ENCODE peak calls at places on chromosomes 13 and 19, in five cellular contexts. One of them, this sample, is unnamed.

GRCh38 chr13:90683711-90684131 is 663.8 kb upstream of the MIR17HG start:
- DNase-seq in upper lobe of left lung: no peak
- DNase-seq in left ventricle myocardium inferior: no peak
- DNase-seq in left lung: no peak
- DNase-seq in AG10803: no peak
- DNase-seq in this sample: no peak

GRCh38 chr13:81757348-81757950 is 1416.5 kb upstream of the SPRY2 start:
- DNase-seq in left lung: no peak
- DNase-seq in AG10803: no peak
- DNase-seq in upper lobe of left lung: no peak
- DNase-seq in left ventricle myocardium inferior: no peak
- DNase-seq in this sample: no peak

GRCh38 chr19:4359627-4360000 is 16.3 kb downstream of the MPND start:
- DNase-seq in AG10803: no peak
- DNase-seq in left lung: no peak
- DNase-seq in left ventricle myocardium inferior: no peak
- DNase-seq in upper lobe of left lung: no peak
- DNase-seq in this sample: no peak

GRCh38 chr19:38686530-38686888 is 39.1 kb downstream of the ACTN4 start:
- DNase-seq in upper lobe of left lung: no peak
- DNase-seq in left ventricle myocardium inferior: no peak
- DNase-seq in AG10803: no peak
- DNase-seq in left lung: no peak
- DNase-seq in this sample: no peak

GRCh38 chr13:65965496-65965895 is 1264.6 kb downstream of the PCDH9 start:
- DNase-seq in left ventricle myocardium inferior: no peak
- DNase-seq in AG10803: peak
- DNase-seq in upper lobe of left lung: no peak
- DNase-seq in left lung: no peak
- DNase-seq in this sample: peak

GRCh38 chr13:73228546-73228945 is 169.7 kb downstream of the KLF5 start:
- DNase-seq in left ventricle myocardium inferior: no peak
- DNase-seq in left lung: no peak
- DNase-seq in AG10803: no peak
- DNase-seq in upper lobe of left lung: no peak
- DNase-seq in this sample: no peak

GRCh38 chr19:5030136-5030820 is 61.4 kb downstream of the KDM4B start:
- DNase-seq in left ventricle myocardium inferior: no peak
- DNase-seq in left lung: no peak
- DNase-seq in upper lobe of left lung: no peak
- DNase-seq in AG10803: no peak
- DNase-seq in this sample: no peak

GRCh38 chr13:111228262-111229144 is 91.9 kb upstream of the TEX29 start:
- DNase-seq in left lung: no peak
- DNase-seq in left ventricle myocardium inferior: no peak
- DNase-seq in AG10803: no peak
- DNase-seq in upper lobe of left lung: no peak
- DNase-seq in this sample: no peak

GRCh38 chr19:38599722-38600121 is 18.0 kb downstream of the MAP4K1 start:
- DNase-seq in upper lobe of left lung: no peak
- DNase-seq in AG10803: no peak
- DNase-seq in left ventricle myocardium inferior: no peak
- DNase-seq in left lung: no peak
- DNase-seq in this sample: no peak

GRCh38 chr13:99275093-99275469 is 16.9 kb upstream of the GPR18 start:
- DNase-seq in left lung: no peak
- DNase-seq in upper lobe of left lung: no peak
- DNase-seq in left ventricle myocardium inferior: no peak
- DNase-seq in AG10803: peak
- DNase-seq in this sample: peak

GRCh38 chr19:5959260-5960004 is 18.5 kb downstream of the RANBP3 start:
- DNase-seq in left lung: no peak
- DNase-seq in AG10803: no peak
- DNase-seq in upper lobe of left lung: no peak
- DNase-seq in left ventricle myocardium inferior: no peak
- DNase-seq in this sample: no peak

GRCh38 chr13:97223711-97224461 is 1.8 kb downstream of the MBNL2 start:
- DNase-seq in upper lobe of left lung: peak
- DNase-seq in left lung: peak
- DNase-seq in left ventricle myocardium inferior: peak
- DNase-seq in AG10803: peak
- DNase-seq in this sample: peak

GRCh38 chr19:55493052-55493649 is 4.9 kb downstream of the SSC5D start:
- DNase-seq in left ventricle myocardium inferior: no peak
- DNase-seq in upper lobe of left lung: no peak
- DNase-seq in AG10803: peak
- DNase-seq in left lung: no peak
- DNase-seq in this sample: no peak

GRCh38 chr19:50957587-50957986 is 4.7 kb upstream of the KLK5 start:
- DNase-seq in left lung: no peak
- DNase-seq in AG10803: no peak
- DNase-seq in upper lobe of left lung: no peak
- DNase-seq in left ventricle myocardium inferior: no peak
- DNase-seq in this sample: no peak

GRCh38 chr19:37468961-37469777 is at the start of gene ZNF570:
- DNase-seq in AG10803: peak
- DNase-seq in upper lobe of left lung: peak
- DNase-seq in left lung: peak
- DNase-seq in left ventricle myocardium inferior: peak
- DNase-seq in this sample: peak

GRCh38 chr19:16032509-16033135 is 43.7 kb upstream of the TPM4 start:
- DNase-seq in left ventricle myocardium inferior: no peak
- DNase-seq in left lung: no peak
- DNase-seq in upper lobe of left lung: no peak
- DNase-seq in AG10803: no peak
- DNase-seq in this sample: no peak

GRCh38 chr19:5692785-5693194 is 2.7 kb downstream of the RPL36 start:
- DNase-seq in AG10803: no peak
- DNase-seq in left ventricle myocardium inferior: no peak
- DNase-seq in left lung: no peak
- DNase-seq in upper lobe of left lung: no peak
- DNase-seq in this sample: no peak

GRCh38 chr13:83121904-83122303 is 760.4 kb downstream of the SLITRK1 start:
- DNase-seq in upper lobe of left lung: no peak
- DNase-seq in left ventricle myocardium inferior: no peak
- DNase-seq in AG10803: no peak
- DNase-seq in left lung: no peak
- DNase-seq in this sample: no peak

GRCh38 chr13:95660981-95661581 is 15.9 kb upstream of the DNAJC3 start:
- DNase-seq in upper lobe of left lung: no peak
- DNase-seq in AG10803: peak
- DNase-seq in left ventricle myocardium inferior: no peak
- DNase-seq in left lung: no peak
- DNase-seq in this sample: no peak

GRCh38 chr13:97342936-97343335 is 91.0 kb upstream of the RAP2A start:
- DNase-seq in upper lobe of left lung: no peak
- DNase-seq in left ventricle myocardium inferior: no peak
- DNase-seq in AG10803: no peak
- DNase-seq in left lung: no peak
- DNase-seq in this sample: no peak

GRCh38 chr19:14439014-14439413 is 5.9 kb downstream of the PKN1 start:
- DNase-seq in AG10803: no peak
- DNase-seq in left lung: no peak
- DNase-seq in upper lobe of left lung: peak
- DNase-seq in left ventricle myocardium inferior: no peak
- DNase-seq in this sample: no peak

GRCh38 chr19:19550454-19550842 is 12.4 kb downstream of the CILP2 start:
- DNase-seq in upper lobe of left lung: no peak
- DNase-seq in left ventricle myocardium inferior: no peak
- DNase-seq in AG10803: peak
- DNase-seq in left lung: peak
- DNase-seq in this sample: peak

GRCh38 chr19:12726988-12727316 is 3.2 kb upstream of the TNPO2 start:
- DNase-seq in left ventricle myocardium inferior: no peak
- DNase-seq in AG10803: no peak
- DNase-seq in left lung: no peak
- DNase-seq in upper lobe of left lung: no peak
- DNase-seq in this sample: no peak

GRCh38 chr13:110215606-110216005 is 91.4 kb downstream of the COL4A1 start:
- DNase-seq in upper lobe of left lung: no peak
- DNase-seq in left lung: no peak
- DNase-seq in left ventricle myocardium inferior: no peak
- DNase-seq in AG10803: no peak
- DNase-seq in this sample: no peak

GRCh38 chr19:31349160-31349881 is at the start of gene TSHZ3:
- DNase-seq in left ventricle myocardium inferior: peak
- DNase-seq in AG10803: peak
- DNase-seq in upper lobe of left lung: peak
- DNase-seq in left lung: peak
- DNase-seq in this sample: peak

GRCh38 chr13:89951341-89951740 is 1396.1 kb upstream of the MIR17HG start:
- DNase-seq in AG10803: no peak
- DNase-seq in left lung: no peak
- DNase-seq in upper lobe of left lung: no peak
- DNase-seq in left ventricle myocardium inferior: no peak
- DNase-seq in this sample: no peak

GRCh38 chr13:83215627-83216026 is 666.6 kb downstream of the SLITRK1 start:
- DNase-seq in left lung: no peak
- DNase-seq in left ventricle myocardium inferior: no peak
- DNase-seq in upper lobe of left lung: no peak
- DNase-seq in AG10803: peak
- DNase-seq in this sample: peak

GRCh38 chr19:47901370-47901769 is 15.3 kb upstream of the SULT2A1 start:
- DNase-seq in left ventricle myocardium inferior: no peak
- DNase-seq in upper lobe of left lung: no peak
- DNase-seq in left lung: no peak
- DNase-seq in AG10803: no peak
- DNase-seq in this sample: no peak

GRCh38 chr13:65600702-65601101 is 1629.4 kb downstream of the PCDH9 start:
- DNase-seq in left ventricle myocardium inferior: no peak
- DNase-seq in upper lobe of left lung: no peak
- DNase-seq in AG10803: peak
- DNase-seq in left lung: no peak
- DNase-seq in this sample: no peak

GRCh38 chr19:52492991-52493470 is 34.4 kb upstream of the ZNF808 start:
- DNase-seq in left lung: no peak
- DNase-seq in upper lobe of left lung: no peak
- DNase-seq in AG10803: no peak
- DNase-seq in left ventricle myocardium inferior: peak
- DNase-seq in this sample: no peak

GRCh38 chr19:33868076-33868735 is 71.5 kb downstream of the KCTD15 start:
- DNase-seq in upper lobe of left lung: no peak
- DNase-seq in left lung: no peak
- DNase-seq in AG10803: no peak
- DNase-seq in left ventricle myocardium inferior: no peak
- DNase-seq in this sample: no peak
- H3K4me3 ChIP-seq in upper lobe of left lung: peak
- H3K4me3 ChIP-seq in left lung: no peak
- H3K4me3 ChIP-seq in AG10803: peak
- H3K4me3 ChIP-seq in left ventricle myocardium inferior: peak
- H3K4me3 ChIP-seq in this sample: no peak

GRCh38 chr19:1843646-1844394 is 4.5 kb downstream of the REXO1 start:
- DNase-seq in AG10803: no peak
- DNase-seq in upper lobe of left lung: no peak
- DNase-seq in left lung: no peak
- DNase-seq in left ventricle myocardium inferior: no peak
- DNase-seq in this sample: no peak
- TF ChIP-seq CTCF in AG10803: no peak
- TF ChIP-seq CTCF in upper lobe of left lung: no peak
- TF ChIP-seq CTCF in left lung: no peak
- TF ChIP-seq CTCF in left ventricle myocardium inferior: peak
- TF ChIP-seq CTCF in this sample: no peak

GRCh38 chr13:30797847-30798246 is 62.5 kb downstream of the ALOX5AP start:
- DNase-seq in AG10803: no peak
- DNase-seq in left ventricle myocardium inferior: no peak
- DNase-seq in left lung: no peak
- DNase-seq in upper lobe of left lung: no peak
- DNase-seq in this sample: no peak

GRCh38 chr13:30796833-30797601 is 61.7 kb downstream of the ALOX5AP start:
- DNase-seq in left lung: no peak
- DNase-seq in left ventricle myocardium inferior: no peak
- DNase-seq in upper lobe of left lung: no peak
- DNase-seq in AG10803: no peak
- DNase-seq in this sample: no peak

GRCh38 chr13:30800107-30800506 is 64.8 kb downstream of the ALOX5AP start:
- DNase-seq in left ventricle myocardium inferior: no peak
- DNase-seq in upper lobe of left lung: no peak
- DNase-seq in left lung: no peak
- DNase-seq in AG10803: no peak
- DNase-seq in this sample: no peak

GRCh38 chr13:30798776-30799625 is 63.7 kb downstream of the ALOX5AP start:
- DNase-seq in left lung: no peak
- DNase-seq in AG10803: no peak
- DNase-seq in left ventricle myocardium inferior: no peak
- DNase-seq in upper lobe of left lung: no peak
- DNase-seq in this sample: no peak

DNA sequence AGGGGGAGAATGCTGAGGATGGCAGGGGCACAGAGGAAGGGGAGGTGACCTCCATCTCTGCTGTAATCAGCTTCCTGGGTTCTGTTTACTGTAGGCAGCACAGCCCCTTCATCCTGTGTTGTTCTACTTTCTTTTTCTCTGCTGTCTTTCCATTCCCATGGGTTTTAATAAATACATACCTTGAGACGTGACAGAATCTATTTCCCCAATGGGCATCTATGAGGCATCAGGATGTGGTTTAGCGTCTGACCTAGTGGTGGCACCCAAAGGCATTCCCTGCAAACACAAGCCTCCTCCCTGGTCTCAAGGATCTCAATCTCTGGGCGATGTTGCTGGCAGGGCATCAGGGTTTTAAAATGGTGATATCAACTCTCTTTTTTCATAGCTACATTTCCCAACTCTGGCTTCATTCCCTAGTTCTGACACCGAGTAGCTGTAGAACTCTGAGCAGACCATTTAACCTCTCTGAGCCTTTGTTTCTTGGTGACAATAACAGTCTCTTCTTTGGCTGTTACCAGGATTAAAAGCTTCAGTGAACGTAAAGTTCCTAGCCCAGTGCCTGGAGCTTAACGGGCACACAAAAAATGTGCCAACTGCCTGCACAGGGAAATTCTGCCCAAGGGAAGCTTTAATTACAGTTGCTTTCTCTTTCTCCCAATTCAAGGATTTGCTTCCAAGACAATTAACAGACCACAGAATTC is 60.9 kb downstream of the ALOX5AP start:
- DNase-seq in left lung: no peak
- DNase-seq in upper lobe of left lung: no peak
- DNase-seq in left ventricle myocardium inferior: no peak
- DNase-seq in AG10803: peak
- DNase-seq in this sample: peak
- H3K4me3 ChIP-seq in left lung: no peak
- H3K4me3 ChIP-seq in upper lobe of left lung: peak
- H3K4me3 ChIP-seq in left ventricle myocardium inferior: peak
- H3K4me3 ChIP-seq in AG10803: no peak
- H3K4me3 ChIP-seq in this sample: no peak

DNA sequence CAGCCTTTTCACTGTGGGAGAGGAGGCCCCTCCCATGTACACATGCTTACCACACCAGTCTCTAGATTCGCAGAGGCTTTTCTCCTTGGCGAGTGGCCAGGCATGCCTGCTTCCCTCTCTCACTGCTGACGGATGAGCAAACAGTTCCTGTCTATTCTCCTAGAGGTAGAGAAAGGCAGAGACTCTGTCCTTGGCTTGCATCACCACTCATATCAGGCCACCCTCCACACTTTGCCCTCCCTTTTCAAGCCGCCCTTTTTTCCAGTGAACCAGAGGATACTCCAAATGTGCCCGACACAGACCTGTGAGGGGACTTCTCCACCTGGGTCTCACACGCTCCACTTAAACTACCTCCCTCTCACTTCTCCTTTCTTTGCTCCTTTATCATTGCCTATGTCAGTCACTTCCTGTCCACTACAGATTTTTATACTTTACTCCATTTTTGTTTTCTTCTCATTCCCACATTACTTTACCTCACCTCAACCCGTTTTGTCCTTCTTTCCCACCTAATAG is 284.6 kb downstream of the DNAJC15 start:
- DNase-seq in left lung: peak
- DNase-seq in left ventricle myocardium inferior: peak
- DNase-seq in AG10803: peak
- DNase-seq in upper lobe of left lung: peak
- DNase-seq in this sample: peak
- TF ChIP-seq CTCF in left lung: no peak
- TF ChIP-seq CTCF in left ventricle myocardium inferior: no peak
- TF ChIP-seq CTCF in AG10803: no peak
- TF ChIP-seq CTCF in upper lobe of left lung: no peak
- TF ChIP-seq CTCF in this sample: no peak